ENCODE peak calls at places on chromosomes 16 and 17, in four cellular contexts. I, M, J and G are unnamed samples. For H3K4me1 and H3K27me3, the result is how much of the 10 kb centered on the place peaks cover.

GRCh38 chr16:991759-992158 is 10.2 kb downstream of the SOX8 start:
- DNase-seq in J (no peak), I (no peak), M (no peak), G (no peak)

GRCh38 chr16:89435051-89435450 is 55.3 kb downstream of the ANKRD11 start:
- DNase-seq in I (no peak), J (no peak), M (no peak), G (no peak)

GRCh38 chr17:65918450-65918849 is 273.5 kb downstream of the CEP112 start:
- DNase-seq in I (no peak), M (no peak), J (no peak), G (no peak)

GRCh38 chr16:82660078-82660645 is 33.4 kb downstream of the CDH13 start:
- DNase-seq in J (no peak), M (no peak), I (no peak), G (no peak)

GRCh38 chr16:87368029-87368765 is 15.4 kb downstream of the FBXO31 start:
- DNase-seq in M (no peak), J (no peak), I (no peak), G (no peak)

GRCh38 chr17:72120878-72121163 is at the start of gene SOX9:
- DNase-seq in I (peak), J (no peak), M (peak), G (no peak)

GRCh38 chr16:77660311-77660710 is 62.0 kb upstream of the NUDT7 start:
- DNase-seq in M (peak), I (no peak), J (no peak), G (no peak)

GRCh38 chr17:29250666-29251065 is 4.0 kb downstream of the CRYBA1 start:
- DNase-seq in J (no peak), M (no peak), I (no peak), G (no peak)

GRCh38 chr17:794876-795275 is 12.7 kb downstream of the MRM3 start:
- DNase-seq in J (peak), I (peak), M (peak), G (peak)

GRCh38 chr16:87784812-87785211 is 19.0 kb upstream of the KLHDC4 start:
- DNase-seq in M (no peak), J (no peak), I (peak), G (no peak)

GRCh38 chr16:12750554-12750918 is 53.2 kb downstream of the CPPED1 start:
- DNase-seq in I (no peak), J (no peak), M (no peak), G (no peak)

GRCh38 chr17:3003401-3004149 is 59.8 kb downstream of the OR1D5 start:
- DNase-seq in I (no peak), J (no peak), M (no peak), G (no peak)

GRCh38 chr17:36475346-36475970 is 11.0 kb upstream of the ZNHIT3 start:
- DNase-seq in M (no peak), J (no peak), I (no peak), G (no peak)

GRCh38 chr17:12410721-12411120 is 255.0 kb upstream of the MYOCD start:
- DNase-seq in J (no peak), I (no peak), M (no peak), G (no peak)

GRCh38 chr17:19539841-19540311 is 6.2 kb downstream of the SLC47A1 start:
- DNase-seq in M (no peak), J (no peak), I (no peak), G (no peak)

GRCh38 chr16:27951752-27952151 is 111.8 kb downstream of the GSG1L start:
- DNase-seq in J (no peak), M (no peak), I (no peak), G (no peak)

GRCh38 chr16:66287916-66288315 is 78.6 kb upstream of the CDH5 start:
- DNase-seq in J (no peak), M (no peak), I (no peak), G (no peak)

GRCh38 chr17:8623591-8623990 is 6.9 kb downstream of the MYH10 start:
- DNase-seq in M (no peak), J (no peak), I (no peak), G (no peak)

GRCh38 chr17:78658281-78658785 is 81.1 kb upstream of the DNAH17 start:
- DNase-seq in J (no peak), M (no peak), I (no peak), G (no peak)

GRCh38 chr16:65698943-65699342 is 577.1 kb upstream of the CDH11 start:
- DNase-seq in J (no peak), M (no peak), I (peak), G (no peak)

GRCh38 chr17:82775033-82775823 is 23.4 kb downstream of the TBCD start:
- DNase-seq in I (peak), J (peak), M (peak), G (peak)

GRCh38 chr16:83813818-83814653 is 6.3 kb downstream of the HSBP1 start:
- DNase-seq in M (peak), I (no peak), J (no peak), G (peak)

GRCh38 chr17:32123782-32124181 is 18.5 kb upstream of the RHOT1 start:
- DNase-seq in I (no peak), J (no peak), M (no peak), G (no peak)

GRCh38 chr16:22220714-22221113 is 14.6 kb downstream of the EEF2K start:
- DNase-seq in J (no peak), M (no peak), I (peak), G (no peak)

GRCh38 chr16:79419148-79419547 is 181.4 kb downstream of the MAF start:
- DNase-seq in M (no peak), J (no peak), I (no peak), G (no peak)

GRCh38 chr17:78362232-78362631 is 2.4 kb upstream of the SOCS3 start:
- DNase-seq in M (no peak), I (no peak), J (no peak), G (no peak)

GRCh38 chr16:60729052-60729451 is 1307.2 kb downstream of the CDH8 start:
- DNase-seq in J (no peak), M (no peak), I (no peak), G (no peak)

DNA sequence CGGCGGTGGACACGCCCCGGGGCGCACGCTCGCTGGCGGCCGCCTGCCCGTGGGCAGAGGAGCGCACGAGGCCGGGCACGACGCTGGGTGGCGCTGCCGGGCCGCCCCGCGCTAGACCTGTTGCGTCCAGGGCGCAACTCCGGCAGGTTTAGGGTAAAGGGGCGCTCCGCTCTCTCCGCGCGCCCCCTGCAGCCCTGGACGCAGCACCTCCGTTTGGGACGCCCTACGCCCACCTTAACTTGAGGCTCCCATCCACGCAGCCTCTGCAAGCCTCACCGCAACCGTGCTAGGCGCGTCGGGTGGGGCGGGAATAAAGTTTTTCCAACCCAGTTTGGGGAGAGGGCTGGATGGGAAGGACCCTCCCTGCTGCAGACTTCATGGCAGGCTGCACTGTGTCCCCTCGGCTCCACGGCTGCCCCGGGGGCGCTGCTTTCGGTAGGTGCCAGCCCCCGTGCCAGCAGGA is 299 bp upstream of the SYT17 start:
- DNase-seq in I (peak), M (peak), J (no peak), G (peak)
- H3K4me3 ChIP-seq in I (peak), M (peak), J (no peak), G (peak)

DNA sequence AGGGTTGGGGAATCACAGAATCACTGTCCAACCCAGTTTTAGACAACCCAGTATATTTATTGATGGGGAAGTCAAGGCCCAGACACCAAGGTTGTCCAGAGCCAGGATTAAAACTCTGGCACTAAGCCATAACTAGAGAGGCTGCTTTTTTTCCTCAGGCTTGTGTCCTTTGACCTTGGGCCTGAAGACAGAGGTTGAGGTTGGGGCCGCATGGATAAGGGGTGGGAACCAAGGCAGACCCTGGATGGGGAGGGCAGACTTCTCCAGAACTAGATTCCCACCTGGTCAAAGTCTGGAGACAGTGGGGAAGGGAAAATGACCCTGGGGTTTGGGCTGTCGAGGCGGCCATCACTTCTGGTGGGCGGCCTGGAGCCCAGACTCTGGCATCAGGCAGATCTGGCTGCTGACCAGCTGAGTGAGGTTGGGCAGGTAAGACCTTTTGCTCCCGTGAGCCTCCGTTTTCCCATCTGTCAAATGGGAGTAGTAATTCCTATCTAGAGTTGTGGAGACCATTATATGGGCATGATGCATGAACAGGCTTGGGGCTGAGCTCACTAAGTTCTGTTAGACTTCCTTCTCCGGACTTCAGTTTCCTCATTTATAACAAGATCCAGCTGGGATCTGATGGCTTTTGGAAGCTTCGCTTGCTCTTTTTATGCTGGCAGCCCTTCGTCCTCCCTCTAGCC is 17.9 kb downstream of the IGFBP4 start:
- DNase-seq in J (no peak), I (no peak), M (peak), G (no peak)
- H3K4me1 ChIP-seq in J (under half), I (under half), M (under half), G (under half)

DNA sequence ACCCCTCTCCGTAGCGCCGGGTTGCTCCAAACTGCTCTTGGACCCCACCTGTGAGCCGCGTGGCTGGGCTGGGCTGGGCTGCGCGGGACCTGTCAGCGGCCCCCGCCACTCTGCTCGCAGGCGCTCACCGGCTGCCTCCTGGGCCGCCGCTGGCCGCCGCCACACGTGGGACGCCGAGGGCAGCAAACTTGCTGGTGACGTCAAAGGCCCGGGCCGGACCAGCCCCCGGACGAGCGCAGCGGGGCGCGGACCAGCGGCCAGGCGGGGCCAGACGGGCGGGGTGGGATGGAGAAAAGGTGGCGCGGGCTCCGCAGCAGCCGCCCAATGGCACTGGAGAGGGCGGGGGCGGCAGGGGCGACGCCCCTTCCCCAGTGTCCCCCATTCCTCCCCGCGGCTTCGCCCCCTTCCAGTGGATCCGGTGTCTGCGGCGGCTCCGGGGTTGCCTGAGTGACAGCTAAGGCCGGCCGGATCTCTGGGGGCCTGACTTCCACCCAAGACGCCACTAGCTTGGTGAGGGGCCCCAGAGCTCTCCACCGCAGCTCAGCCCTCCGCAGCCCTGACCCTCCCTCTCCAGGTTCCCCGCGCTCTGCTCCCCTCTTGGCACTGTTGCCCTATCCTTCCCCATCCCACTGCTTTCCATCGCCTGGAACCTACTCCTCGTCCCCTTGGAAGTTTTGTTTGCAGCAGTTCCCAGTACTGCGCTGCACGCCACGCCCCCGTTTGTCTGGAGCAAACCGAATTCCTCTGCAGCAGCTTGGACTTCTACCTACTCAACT is at the start of gene HS3ST3A1:
- DNase-seq in J (no peak), M (peak), I (peak), G (no peak)
- H3K27me3 ChIP-seq in J (under half), M (under half), I (under half), G (under half)

GRCh38 chr17:74875155-74875969 is 2.6 kb upstream of the FDXR start:
- DNase-seq in M (no peak), J (no peak), I (no peak), G (no peak)

GRCh38 chr17:74872313-74873035 is at the start of gene FDXR:
- DNase-seq in M (peak), I (no peak), J (no peak), G (no peak)

GRCh38 chr17:74873036-74873873 is 461 bp upstream of the FDXR start:
- DNase-seq in J (peak), I (peak), M (peak), G (peak)

GRCh38 chr17:74874615-74875037 is 1.8 kb upstream of the FDXR start:
- DNase-seq in I (no peak), J (no peak), M (no peak), G (no peak)

GRCh38 chr17:74873874-74874614 is 1.2 kb upstream of the FDXR start:
- DNase-seq in I (no peak), M (peak), J (no peak), G (no peak)
- H3K4me3 ChIP-seq in I (peak), M (peak), J (peak), G (peak)

DNA sequence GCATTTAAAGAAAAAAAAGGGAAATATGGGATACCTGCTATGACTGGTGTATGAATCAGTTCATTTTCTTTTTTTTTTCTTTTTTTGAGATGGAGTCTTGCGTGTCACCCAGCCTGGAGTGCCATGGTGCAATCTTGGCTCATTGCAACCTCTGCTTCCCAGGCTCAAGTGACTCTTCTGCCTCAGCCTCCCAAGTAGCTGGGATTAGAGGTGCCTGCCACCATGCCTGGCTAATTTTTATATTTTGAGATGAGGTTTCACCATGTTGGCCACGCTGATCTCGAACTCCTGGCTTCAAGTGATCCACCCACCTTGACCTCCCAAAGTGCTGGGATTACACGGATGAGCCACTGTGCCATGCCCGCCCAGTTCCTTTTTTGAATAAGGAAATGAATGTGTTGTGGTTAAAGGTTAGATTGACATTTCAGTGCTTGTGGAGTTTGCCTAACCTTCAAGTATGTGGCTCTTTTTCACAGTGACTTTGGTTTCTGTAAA is 7.7 kb downstream of the HAPSTR1 start:
- DNase-seq in M (peak), I (no peak), J (no peak), G (no peak)
- H3K4me1 ChIP-seq in M (under half), I (half or more), J (half or more), G (under half)

DNA sequence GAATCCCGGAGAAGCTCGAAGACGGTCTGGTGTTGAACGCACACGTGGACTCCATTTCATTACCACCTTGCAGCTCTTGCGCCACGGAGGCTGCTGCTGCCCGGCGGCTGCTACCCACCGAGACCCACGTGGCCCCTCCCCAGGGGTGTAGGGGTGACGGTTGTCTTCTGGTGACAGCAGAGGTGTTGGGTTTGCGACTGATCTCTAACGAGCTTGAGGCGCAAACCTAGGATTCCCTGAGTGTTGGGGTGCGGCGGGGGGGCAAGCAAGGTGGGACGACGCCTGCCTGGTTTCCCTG is 1.7 kb upstream of the CBX4 start:
- DNase-seq in I (no peak), J (no peak), M (no peak), G (no peak)
- H3K27me3 ChIP-seq in I (under half), J (under half), M (under half), G (under half)

GRCh38 chr17:64448665-64449512 is at the start of gene MILR1:
- DNase-seq in I (peak), M (peak), J (no peak), G (no peak)
- H3K4me3 ChIP-seq in I (no peak), M (peak), J (no peak), G (no peak)

GRCh38 chr17:7559307-7560171 is 989 bp downstream of the TNFSF13 start:
- DNase-seq in M (no peak), I (no peak), J (no peak), G (no peak)
- H3K4me1 ChIP-seq in M (under half), I (half or more), J (under half), G (under half)

GRCh38 chr16:54282923-54283734 is 3.5 kb downstream of the IRX3 start:
- DNase-seq in I (no peak), J (no peak), M (no peak), G (no peak)
- H3K27me3 ChIP-seq in I (under half), J (under half), M (under half), G (under half)

GRCh38 chr16:47854737-47855136 is 301.1 kb downstream of the ABCC12 start:
- DNase-seq in M (no peak), J (no peak), I (no peak), G (no peak)
- H3K4me3 ChIP-seq in M (no peak), J (no peak), I (no peak), G (no peak)